ENCODE peak calls at places on chromosome 13, in six cellular contexts. One of them, this sample, is unnamed.

GRCh38 chr13:30216111-30216510 is 91.2 kb downstream of the KATNAL1 start:
- DNase-seq in Daoy: peak; percentile 41
- DNase-seq in DMS 273 treated with DMSO at 0.1 percent for 48 hours: no peak
- DNase-seq in activated CD8-positive, alpha-beta memory T cell treated with anti-CD3 and anti-CD28 coated beads for 1 hour: no peak
- DNase-seq in stimulated activated CD4-positive, alpha-beta T cell treated with anti-CD3 and anti-CD28 coated beads, Interleukin-1b, Interleukin-23, amount 100 ng/mL, for 1 hour: no peak
- DNase-seq in fibroblast of the conjunctiva: no peak
- DNase-seq in this sample: no peak

GRCh38 chr13:102993348-102993747 is 72.9 kb downstream of the SLC10A2 start:
- DNase-seq in fibroblast of the conjunctiva: no peak
- DNase-seq in stimulated activated CD4-positive, alpha-beta T cell treated with anti-CD3 and anti-CD28 coated beads, Interleukin-1b, Interleukin-23, amount 100 ng/mL, for 1 hour: no peak
- DNase-seq in activated CD8-positive, alpha-beta memory T cell treated with anti-CD3 and anti-CD28 coated beads for 1 hour: no peak
- DNase-seq in Daoy: no peak
- DNase-seq in DMS 273 treated with DMSO at 0.1 percent for 48 hours: no peak
- DNase-seq in this sample: no peak

GRCh38 chr13:20161275-20161950 is 561 bp upstream of the GJA3 start:
- DNase-seq in DMS 273 treated with DMSO at 0.1 percent for 48 hours: no peak
- DNase-seq in stimulated activated CD4-positive, alpha-beta T cell treated with anti-CD3 and anti-CD28 coated beads, Interleukin-1b, Interleukin-23, amount 100 ng/mL, for 1 hour: no peak
- DNase-seq in fibroblast of the conjunctiva: no peak
- DNase-seq in activated CD8-positive, alpha-beta memory T cell treated with anti-CD3 and anti-CD28 coated beads for 1 hour: no peak
- DNase-seq in Daoy: no peak
- DNase-seq in this sample: no peak

GRCh38 chr13:25085125-25085742 is 10.7 kb upstream of the PABPC3 start:
- DNase-seq in DMS 273 treated with DMSO at 0.1 percent for 48 hours: no peak
- DNase-seq in stimulated activated CD4-positive, alpha-beta T cell treated with anti-CD3 and anti-CD28 coated beads, Interleukin-1b, Interleukin-23, amount 100 ng/mL, for 1 hour: no peak
- DNase-seq in fibroblast of the conjunctiva: peak; percentile 2
- DNase-seq in activated CD8-positive, alpha-beta memory T cell treated with anti-CD3 and anti-CD28 coated beads for 1 hour: no peak
- DNase-seq in Daoy: peak; percentile 30
- DNase-seq in this sample: no peak

GRCh38 chr13:44171151-44171550 is 202.5 kb upstream of the SERP2 start:
- DNase-seq in DMS 273 treated with DMSO at 0.1 percent for 48 hours: no peak
- DNase-seq in activated CD8-positive, alpha-beta memory T cell treated with anti-CD3 and anti-CD28 coated beads for 1 hour: no peak
- DNase-seq in Daoy: no peak
- DNase-seq in stimulated activated CD4-positive, alpha-beta T cell treated with anti-CD3 and anti-CD28 coated beads, Interleukin-1b, Interleukin-23, amount 100 ng/mL, for 1 hour: no peak
- DNase-seq in fibroblast of the conjunctiva: no peak
- DNase-seq in this sample: no peak

GRCh38 chr13:80382576-80382975 is 41.6 kb upstream of the SPRY2 start:
- DNase-seq in fibroblast of the conjunctiva: no peak
- DNase-seq in Daoy: no peak
- DNase-seq in DMS 273 treated with DMSO at 0.1 percent for 48 hours: no peak
- DNase-seq in stimulated activated CD4-positive, alpha-beta T cell treated with anti-CD3 and anti-CD28 coated beads, Interleukin-1b, Interleukin-23, amount 100 ng/mL, for 1 hour: no peak
- DNase-seq in activated CD8-positive, alpha-beta memory T cell treated with anti-CD3 and anti-CD28 coated beads for 1 hour: no peak
- DNase-seq in this sample: no peak

GRCh38 chr13:38902551-38902950 is 88.1 kb downstream of the STOML3 start:
- DNase-seq in activated CD8-positive, alpha-beta memory T cell treated with anti-CD3 and anti-CD28 coated beads for 1 hour: no peak
- DNase-seq in Daoy: no peak
- DNase-seq in fibroblast of the conjunctiva: no peak
- DNase-seq in stimulated activated CD4-positive, alpha-beta T cell treated with anti-CD3 and anti-CD28 coated beads, Interleukin-1b, Interleukin-23, amount 100 ng/mL, for 1 hour: no peak
- DNase-seq in DMS 273 treated with DMSO at 0.1 percent for 48 hours: no peak
- DNase-seq in this sample: no peak

GRCh38 chr13:91714726-91715334 is 316.4 kb downstream of the GPC5 start:
- DNase-seq in Daoy: no peak
- DNase-seq in DMS 273 treated with DMSO at 0.1 percent for 48 hours: no peak
- DNase-seq in fibroblast of the conjunctiva: no peak
- DNase-seq in activated CD8-positive, alpha-beta memory T cell treated with anti-CD3 and anti-CD28 coated beads for 1 hour: no peak
- DNase-seq in stimulated activated CD4-positive, alpha-beta T cell treated with anti-CD3 and anti-CD28 coated beads, Interleukin-1b, Interleukin-23, amount 100 ng/mL, for 1 hour: no peak
- DNase-seq in this sample: no peak

GRCh38 chr13:44051923-44052322 is 172.2 kb downstream of the LACC1 start:
- DNase-seq in Daoy: peak; percentile 10
- DNase-seq in stimulated activated CD4-positive, alpha-beta T cell treated with anti-CD3 and anti-CD28 coated beads, Interleukin-1b, Interleukin-23, amount 100 ng/mL, for 1 hour: no peak
- DNase-seq in fibroblast of the conjunctiva: no peak
- DNase-seq in DMS 273 treated with DMSO at 0.1 percent for 48 hours: no peak
- DNase-seq in activated CD8-positive, alpha-beta memory T cell treated with anti-CD3 and anti-CD28 coated beads for 1 hour: no peak
- DNase-seq in this sample: no peak

GRCh38 chr13:78609464-78610205 is 6.3 kb upstream of the POU4F1 start:
- DNase-seq in fibroblast of the conjunctiva: no peak
- DNase-seq in activated CD8-positive, alpha-beta memory T cell treated with anti-CD3 and anti-CD28 coated beads for 1 hour: no peak
- DNase-seq in DMS 273 treated with DMSO at 0.1 percent for 48 hours: no peak
- DNase-seq in Daoy: no peak
- DNase-seq in stimulated activated CD4-positive, alpha-beta T cell treated with anti-CD3 and anti-CD28 coated beads, Interleukin-1b, Interleukin-23, amount 100 ng/mL, for 1 hour: no peak
- DNase-seq in this sample: no peak

GRCh38 chr13:76293346-76293745 is 592.9 kb downstream of the KCTD12 start:
- DNase-seq in Daoy: peak; percentile 27
- DNase-seq in fibroblast of the conjunctiva: peak; percentile 81
- DNase-seq in stimulated activated CD4-positive, alpha-beta T cell treated with anti-CD3 and anti-CD28 coated beads, Interleukin-1b, Interleukin-23, amount 100 ng/mL, for 1 hour: no peak
- DNase-seq in activated CD8-positive, alpha-beta memory T cell treated with anti-CD3 and anti-CD28 coated beads for 1 hour: no peak
- DNase-seq in DMS 273 treated with DMSO at 0.1 percent for 48 hours: no peak
- DNase-seq in this sample: no peak

GRCh38 chr13:37144661-37145060 is 39.2 kb upstream of the CSNK1A1L start:
- DNase-seq in Daoy: no peak
- DNase-seq in DMS 273 treated with DMSO at 0.1 percent for 48 hours: no peak
- DNase-seq in activated CD8-positive, alpha-beta memory T cell treated with anti-CD3 and anti-CD28 coated beads for 1 hour: no peak
- DNase-seq in fibroblast of the conjunctiva: no peak
- DNase-seq in stimulated activated CD4-positive, alpha-beta T cell treated with anti-CD3 and anti-CD28 coated beads, Interleukin-1b, Interleukin-23, amount 100 ng/mL, for 1 hour: no peak
- DNase-seq in this sample: no peak

GRCh38 chr13:109773276-109773675 is 13.1 kb downstream of the IRS2 start:
- DNase-seq in activated CD8-positive, alpha-beta memory T cell treated with anti-CD3 and anti-CD28 coated beads for 1 hour: no peak
- DNase-seq in stimulated activated CD4-positive, alpha-beta T cell treated with anti-CD3 and anti-CD28 coated beads, Interleukin-1b, Interleukin-23, amount 100 ng/mL, for 1 hour: no peak
- DNase-seq in Daoy: peak; percentile 52
- DNase-seq in fibroblast of the conjunctiva: no peak
- DNase-seq in DMS 273 treated with DMSO at 0.1 percent for 48 hours: no peak
- DNase-seq in this sample: no peak

GRCh38 chr13:45974500-45974899 is 78.0 kb downstream of the ZC3H13 start:
- DNase-seq in DMS 273 treated with DMSO at 0.1 percent for 48 hours: no peak
- DNase-seq in fibroblast of the conjunctiva: no peak
- DNase-seq in stimulated activated CD4-positive, alpha-beta T cell treated with anti-CD3 and anti-CD28 coated beads, Interleukin-1b, Interleukin-23, amount 100 ng/mL, for 1 hour: no peak
- DNase-seq in Daoy: no peak
- DNase-seq in activated CD8-positive, alpha-beta memory T cell treated with anti-CD3 and anti-CD28 coated beads for 1 hour: no peak
- DNase-seq in this sample: no peak

GRCh38 chr13:50006426-50007135 is 8.7 kb upstream of the KCNRG start:
- DNase-seq in Daoy: no peak
- DNase-seq in fibroblast of the conjunctiva: no peak
- DNase-seq in stimulated activated CD4-positive, alpha-beta T cell treated with anti-CD3 and anti-CD28 coated beads, Interleukin-1b, Interleukin-23, amount 100 ng/mL, for 1 hour: no peak
- DNase-seq in DMS 273 treated with DMSO at 0.1 percent for 48 hours: no peak
- DNase-seq in activated CD8-positive, alpha-beta memory T cell treated with anti-CD3 and anti-CD28 coated beads for 1 hour: no peak
- DNase-seq in this sample: no peak

GRCh38 chr13:24923305-24923640 is 159.3 kb downstream of the RNF17 start:
- DNase-seq in DMS 273 treated with DMSO at 0.1 percent for 48 hours: peak; percentile 12
- DNase-seq in activated CD8-positive, alpha-beta memory T cell treated with anti-CD3 and anti-CD28 coated beads for 1 hour: no peak
- DNase-seq in Daoy: peak; percentile 41
- DNase-seq in stimulated activated CD4-positive, alpha-beta T cell treated with anti-CD3 and anti-CD28 coated beads, Interleukin-1b, Interleukin-23, amount 100 ng/mL, for 1 hour: no peak
- DNase-seq in fibroblast of the conjunctiva: peak; percentile 57
- DNase-seq in this sample: no peak

GRCh38 chr13:46622918-46623256 is 69.9 kb downstream of the LRCH1 start:
- DNase-seq in DMS 273 treated with DMSO at 0.1 percent for 48 hours: peak; percentile 92
- DNase-seq in fibroblast of the conjunctiva: peak; percentile 83
- DNase-seq in stimulated activated CD4-positive, alpha-beta T cell treated with anti-CD3 and anti-CD28 coated beads, Interleukin-1b, Interleukin-23, amount 100 ng/mL, for 1 hour: no peak
- DNase-seq in Daoy: peak; percentile 13
- DNase-seq in activated CD8-positive, alpha-beta memory T cell treated with anti-CD3 and anti-CD28 coated beads for 1 hour: no peak
- DNase-seq in this sample: no peak

GRCh38 chr13:93730780-93731179 is 504.2 kb downstream of the GPC6 start:
- DNase-seq in Daoy: no peak
- DNase-seq in fibroblast of the conjunctiva: no peak
- DNase-seq in activated CD8-positive, alpha-beta memory T cell treated with anti-CD3 and anti-CD28 coated beads for 1 hour: no peak
- DNase-seq in DMS 273 treated with DMSO at 0.1 percent for 48 hours: no peak
- DNase-seq in stimulated activated CD4-positive, alpha-beta T cell treated with anti-CD3 and anti-CD28 coated beads, Interleukin-1b, Interleukin-23, amount 100 ng/mL, for 1 hour: no peak
- DNase-seq in this sample: no peak

This sample was measured in breast epithelium.